ENCODE peak calls at places on chromosomes 5 and 9, in eight cellular contexts. One of them, this sample, is unnamed.

GRCh38 chr9:120801441-120801840 is 8.2 kb upstream of the FBXW2 start:
- DNase-seq in uterus: no peak
- DNase-seq in sciatic nerve: no peak
- DNase-seq in NCI-H510A: no peak
- DNase-seq in stimulated activated CD8-positive, alpha-beta memory T cell treated with anti-CD3 and anti-CD28 coated beads, Interleukin-2, amount 100 ng/mL, for 48 hours: no peak
- DNase-seq in HuH-7.5: no peak
- DNase-seq in effector CD8-positive, alpha-beta T cell: no peak
- DNase-seq in iPS-NIHi11: no peak
- DNase-seq in this sample: no peak

GRCh38 chr5:154401355-154401754 is 44.4 kb upstream of the SAP30L start:
- DNase-seq in uterus: no peak
- DNase-seq in sciatic nerve: no peak
- DNase-seq in NCI-H510A: no peak
- DNase-seq in stimulated activated CD8-positive, alpha-beta memory T cell treated with anti-CD3 and anti-CD28 coated beads, Interleukin-2, amount 100 ng/mL, for 48 hours: no peak
- DNase-seq in HuH-7.5: no peak
- DNase-seq in effector CD8-positive, alpha-beta T cell: no peak
- DNase-seq in iPS-NIHi11: no peak
- DNase-seq in this sample: no peak

GRCh38 chr5:144060598-144060997 is 109.9 kb downstream of the YIPF5 start:
- DNase-seq in uterus: no peak
- DNase-seq in sciatic nerve: no peak
- DNase-seq in NCI-H510A: no peak
- DNase-seq in stimulated activated CD8-positive, alpha-beta memory T cell treated with anti-CD3 and anti-CD28 coated beads, Interleukin-2, amount 100 ng/mL, for 48 hours: no peak
- DNase-seq in HuH-7.5: no peak
- DNase-seq in effector CD8-positive, alpha-beta T cell: no peak
- DNase-seq in iPS-NIHi11: no peak
- DNase-seq in this sample: no peak

GRCh38 chr9:126112135-126112720 is 214.4 kb upstream of the MVB12B start:
- DNase-seq in uterus: no peak
- DNase-seq in sciatic nerve: no peak
- DNase-seq in NCI-H510A: no peak
- DNase-seq in stimulated activated CD8-positive, alpha-beta memory T cell treated with anti-CD3 and anti-CD28 coated beads, Interleukin-2, amount 100 ng/mL, for 48 hours: no peak
- DNase-seq in HuH-7.5: no peak
- DNase-seq in effector CD8-positive, alpha-beta T cell: no peak
- DNase-seq in iPS-NIHi11: no peak
- DNase-seq in this sample: no peak

GRCh38 chr5:138352722-138353549 is 451 bp downstream of the KDM3B start:
- DNase-seq in uterus: peak; percentile 46
- DNase-seq in sciatic nerve: peak; percentile 81
- DNase-seq in NCI-H510A: no peak
- DNase-seq in stimulated activated CD8-positive, alpha-beta memory T cell treated with anti-CD3 and anti-CD28 coated beads, Interleukin-2, amount 100 ng/mL, for 48 hours: peak; percentile 62
- DNase-seq in HuH-7.5: peak; percentile 43
- DNase-seq in effector CD8-positive, alpha-beta T cell: peak; percentile 66
- DNase-seq in iPS-NIHi11: peak; percentile 58
- DNase-seq in this sample: peak; percentile 62

GRCh38 chr9:2741441-2742158 is 24.3 kb downstream of the KCNV2 start:
- DNase-seq in uterus: no peak
- DNase-seq in sciatic nerve: no peak
- DNase-seq in NCI-H510A: no peak
- DNase-seq in stimulated activated CD8-positive, alpha-beta memory T cell treated with anti-CD3 and anti-CD28 coated beads, Interleukin-2, amount 100 ng/mL, for 48 hours: no peak
- DNase-seq in HuH-7.5: no peak
- DNase-seq in effector CD8-positive, alpha-beta T cell: no peak
- DNase-seq in iPS-NIHi11: no peak
- DNase-seq in this sample: no peak

GRCh38 chr9:18837402-18837801 is 195.6 kb downstream of the SAXO1 start:
- DNase-seq in uterus: no peak
- DNase-seq in sciatic nerve: no peak
- DNase-seq in NCI-H510A: no peak
- DNase-seq in stimulated activated CD8-positive, alpha-beta memory T cell treated with anti-CD3 and anti-CD28 coated beads, Interleukin-2, amount 100 ng/mL, for 48 hours: no peak
- DNase-seq in HuH-7.5: no peak
- DNase-seq in effector CD8-positive, alpha-beta T cell: no peak
- DNase-seq in iPS-NIHi11: no peak
- DNase-seq in this sample: no peak

GRCh38 chr5:95955996-95956899 is 5.4 kb downstream of the ELL2 start:
- DNase-seq in uterus: no peak
- DNase-seq in sciatic nerve: no peak
- DNase-seq in NCI-H510A: no peak
- DNase-seq in stimulated activated CD8-positive, alpha-beta memory T cell treated with anti-CD3 and anti-CD28 coated beads, Interleukin-2, amount 100 ng/mL, for 48 hours: no peak
- DNase-seq in HuH-7.5: no peak
- DNase-seq in effector CD8-positive, alpha-beta T cell: no peak
- DNase-seq in iPS-NIHi11: no peak
- DNase-seq in this sample: no peak

GRCh38 chr5:65213921-65214525 is 267.7 kb downstream of the ADAMTS6 start:
- DNase-seq in uterus: no peak
- DNase-seq in sciatic nerve: no peak
- DNase-seq in NCI-H510A: no peak
- DNase-seq in stimulated activated CD8-positive, alpha-beta memory T cell treated with anti-CD3 and anti-CD28 coated beads, Interleukin-2, amount 100 ng/mL, for 48 hours: no peak
- DNase-seq in HuH-7.5: peak; percentile 27
- DNase-seq in effector CD8-positive, alpha-beta T cell: no peak
- DNase-seq in iPS-NIHi11: peak; percentile 55
- DNase-seq in this sample: peak; percentile 7

GRCh38 chr5:57117601-57118000 is 56.3 kb upstream of the GPBP1 start:
- DNase-seq in uterus: no peak
- DNase-seq in sciatic nerve: no peak
- DNase-seq in NCI-H510A: no peak
- DNase-seq in stimulated activated CD8-positive, alpha-beta memory T cell treated with anti-CD3 and anti-CD28 coated beads, Interleukin-2, amount 100 ng/mL, for 48 hours: no peak
- DNase-seq in HuH-7.5: no peak
- DNase-seq in effector CD8-positive, alpha-beta T cell: no peak
- DNase-seq in iPS-NIHi11: no peak
- DNase-seq in this sample: no peak